ENCODE peak calls at places on chromosomes 3 and 15, in eight cellular contexts. O is pancreas, B is IMR-90, W is endodermal cell, H is neural progenitor cell, A is A673, Q is substantia nigra, Y is HL-60. P is an unnamed sample.

GRCh38 chr3:181932039-181932438 is 220.3 kb downstream of the SOX2 start:
- DNase-seq in O (no peak), B (no peak), W (no peak), H (no peak), A (no peak), Q (no peak), Y (no peak), P (no peak)

GRCh38 chr3:126683069-126683468 is 21.0 kb upstream of the CHCHD6 start:
- DNase-seq in O (no peak), B (no peak), W (no peak), H (no peak), A (no peak), Q (no peak), Y (no peak), P (no peak)

GRCh38 chr15:62940755-62941361 is 101.7 kb upstream of the TPM1 start:
- DNase-seq in O (no peak), B (peak; percentile 98), W (no peak), H (no peak), A (no peak), Q (peak; percentile 35), Y (peak; percentile 37), P (no peak)

GRCh38 chr3:177665122-177665808 is 468.0 kb upstream of the TBL1XR1 start:
- DNase-seq in O (no peak), B (peak; percentile 80), W (no peak), H (no peak), A (no peak), Q (no peak), Y (no peak), P (no peak)

GRCh38 chr3:186640473-186640818 is 247 bp downstream of the FETUB start:
- DNase-seq in O (no peak), B (no peak), W (peak; percentile 77), H (peak; percentile 22), A (peak; percentile 51), Q (peak; percentile 11), Y (no peak), P (no peak)

GRCh38 chr3:135965129-135965505 is 411 bp upstream of the PPP2R3A start:
- DNase-seq in O (no peak), B (peak; percentile 26), W (no peak), H (no peak), A (no peak), Q (no peak), Y (no peak), P (no peak)

GRCh38 chr3:184718431-184718830 is 6.6 kb upstream of the MAGEF1 start:
- DNase-seq in O (no peak), B (no peak), W (no peak), H (no peak), A (no peak), Q (no peak), Y (no peak), P (peak; percentile 55)

GRCh38 chr15:50440932-50441331 is 16.7 kb downstream of the USP8 start:
- DNase-seq in O (no peak), B (no peak), W (no peak), H (no peak), A (no peak), Q (no peak), Y (no peak), P (no peak)

GRCh38 chr3:152100491-152101086 is 168.1 kb upstream of the MBNL1 start:
- DNase-seq in O (no peak), B (no peak), W (peak; percentile 53), H (no peak), A (no peak), Q (no peak), Y (peak; percentile 68), P (peak; percentile 26)

GRCh38 chr15:34047893-34048775 is 9.1 kb upstream of the AVEN start:
- DNase-seq in O (no peak), B (no peak), W (no peak), H (no peak), A (no peak), Q (no peak), Y (no peak), P (peak; percentile 75)

GRCh38 chr15:44340410-44340809 is 51.9 kb downstream of the GOLM2 start:
- DNase-seq in O (no peak), B (peak; percentile 84), W (no peak), H (no peak), A (peak; percentile 79), Q (no peak), Y (no peak), P (peak; percentile 72)

GRCh38 chr3:23566499-23566898 is 239.3 kb upstream of the UBE2E1 start:
- DNase-seq in O (no peak), B (no peak), W (no peak), H (no peak), A (no peak), Q (no peak), Y (no peak), P (no peak)

GRCh38 chr15:32844118-32844711 is 126.4 kb downstream of the GREM1 start:
- DNase-seq in O (no peak), B (peak; percentile 70), W (no peak), H (peak; percentile 27), A (peak; percentile 59), Q (no peak), Y (no peak), P (peak; percentile 68)

GRCh38 chr3:65303431-65303830 is 615.6 kb upstream of the ADAMTS9 start:
- DNase-seq in O (no peak), B (no peak), W (no peak), H (no peak), A (no peak), Q (no peak), Y (no peak), P (no peak)

GRCh38 chr3:190537131-190537530 is 23.2 kb downstream of the IL1RAP start:
- DNase-seq in O (no peak), B (no peak), W (no peak), H (no peak), A (peak; percentile 47), Q (no peak), Y (no peak), P (no peak)

GRCh38 chr3:72745146-72745976 is 102.9 kb downstream of the SHQ1 start:
- DNase-seq in O (no peak), B (peak; percentile 23), W (no peak), H (peak; percentile 13), A (no peak), Q (no peak), Y (no peak), P (no peak)

GRCh38 chr3:27699067-27699466 is 23.1 kb downstream of the EOMES start:
- DNase-seq in O (no peak), B (no peak), W (no peak), H (no peak), A (no peak), Q (no peak), Y (no peak), P (no peak)

GRCh38 chr3:53493997-53494791 is at the start of gene CACNA1D:
- DNase-seq in O (peak; percentile 88), B (no peak), W (peak; percentile 93), H (peak; percentile 74), A (peak; percentile 4), Q (peak; percentile 51), Y (no peak), P (peak; percentile 6)

GRCh38 chr3:152258448-152259302 is 10.1 kb upstream of the MBNL1 start:
- DNase-seq in O (peak; percentile 64), B (peak; percentile 95), W (no peak), H (no peak), A (no peak), Q (no peak), Y (peak; percentile 94), P (peak; percentile 98)

GRCh38 chr3:161395115-161395514 is 23.8 kb upstream of the SPTSSB start:
- DNase-seq in O (no peak), B (no peak), W (no peak), H (no peak), A (no peak), Q (no peak), Y (no peak), P (no peak)

GRCh38 chr15:98067339-98067738 is 106.8 kb downstream of the ARRDC4 start:
- DNase-seq in O (no peak), B (peak; percentile 4), W (no peak), H (no peak), A (peak; percentile 60), Q (no peak), Y (no peak), P (no peak)

GRCh38 chr15:25793354-25794050 is 69.6 kb downstream of the ATP10A start:
- DNase-seq in O (no peak), B (no peak), W (peak; percentile 18), H (no peak), A (no peak), Q (no peak), Y (peak; percentile 20), P (no peak)

GRCh38 chr3:177680442-177680821 is 483.1 kb upstream of the TBL1XR1 start:
- DNase-seq in O (no peak), B (peak; percentile 55), W (no peak), H (no peak), A (no peak), Q (no peak), Y (no peak), P (peak; percentile 31)

GRCh38 chr3:181105636-181106035 is 116.1 kb upstream of the DNAJC19 start:
- DNase-seq in O (no peak), B (no peak), W (no peak), H (peak; percentile 54), A (peak; percentile 24), Q (no peak), Y (no peak), P (no peak)

GRCh38 chr3:32414527-32415202 is 23.0 kb downstream of the CMTM7 start:
- DNase-seq in O (no peak), B (peak; percentile 77), W (no peak), H (no peak), A (no peak), Q (no peak), Y (no peak), P (no peak)

GRCh38 chr3:17087509-17087908 is 202.8 kb downstream of the PLCL2 start:
- DNase-seq in O (no peak), B (no peak), W (no peak), H (no peak), A (no peak), Q (no peak), Y (no peak), P (no peak)

GRCh38 chr3:171293142-171293782 is 166.9 kb downstream of the TNIK start:
- DNase-seq in O (no peak), B (no peak), W (no peak), H (no peak), A (no peak), Q (no peak), Y (no peak), P (no peak)

GRCh38 chr3:196498297-196498696 is 5.3 kb downstream of the RNF168 start:
- DNase-seq in O (no peak), B (no peak), W (no peak), H (no peak), A (no peak), Q (no peak), Y (no peak), P (no peak)
- H3K27ac ChIP-seq in O (no peak overlapping the region), B (no peak overlapping the region), W (no peak overlapping the region), H (no peak overlapping the region), A (no peak overlapping the region), Q (no peak overlapping the region), Y (no peak overlapping the region), P (no peak overlapping the region)

GRCh38 chr3:120497813-120498212 is 47.0 kb upstream of the FSTL1 start:
- DNase-seq in O (no peak), B (peak; percentile 27), W (no peak), H (no peak), A (peak; percentile 5), Q (no peak), Y (no peak), P (no peak)
- H3K27ac ChIP-seq in O (no peak overlapping the region), B (peak overlapping the region; percentile 15), W (no peak overlapping the region), H (no peak overlapping the region), A (no peak overlapping the region), Q (no peak overlapping the region), Y (no peak overlapping the region), P (no peak overlapping the region)

GRCh38 chr3:100882571-100882981 is 110.6 kb downstream of the ABI3BP start:
- DNase-seq in O (no peak), B (peak; percentile 43), W (no peak), H (no peak), A (no peak), Q (no peak), Y (no peak), P (peak; percentile 70)
- H3K27ac ChIP-seq in O (no peak overlapping the region), B (no peak overlapping the region), W (peak overlapping the region; percentile 61), H (no peak overlapping the region), A (no peak overlapping the region), Q (no peak overlapping the region), Y (no peak overlapping the region), P (no peak overlapping the region)

GRCh38 chr3:9883676-9884554 is 3.9 kb upstream of the CIDEC start:
- DNase-seq in O (no peak), B (peak; percentile 27), W (no peak), H (no peak), A (no peak), Q (no peak), Y (no peak), P (no peak)
- H3K27ac ChIP-seq in O (no peak overlapping the region), B (no peak overlapping the region), W (no peak overlapping the region), H (no peak overlapping the region), A (no peak overlapping the region), Q (no peak overlapping the region), Y (no peak overlapping the region), P (no peak overlapping the region)